ENCODE peak calls at places on chromosomes 16 and 17, in five cellular contexts. T is T follicular helper cell, V is HTR-8/SVneo, Z is neural crest cell, X is T-helper 1 cell. Y is an unnamed sample.

GRCh38 chr16:69839798-69840409 is 77.8 kb downstream of the WWP2 start:
- DNase-seq in Z (no peak), X (no peak), V (no peak), T (no peak), Y (no peak)

GRCh38 chr16:73228649-73229048 is 180.7 kb upstream of the ZFHX3 start:
- DNase-seq in X (no peak), V (no peak), Z (no peak), T (no peak), Y (no peak)

GRCh38 chr17:66675991-66676371 is 158.9 kb upstream of the CACNG5 start:
- DNase-seq in V (no peak), T (no peak), Z (no peak), X (no peak), Y (no peak)

GRCh38 chr17:39123627-39124026 is 27.8 kb downstream of the PLXDC1 start:
- DNase-seq in X (no peak), T (no peak), Z (no peak), V (no peak), Y (no peak)

GRCh38 chr16:30820952-30821421 is 34.0 kb upstream of the ZNF629 start:
- DNase-seq in Z (no peak), V (no peak), T (no peak), X (no peak), Y (no peak)

GRCh38 chr17:10844667-10845387 is 6.9 kb upstream of the PIRT start:
- DNase-seq in Z (peak; percentile 64), X (peak; percentile 38), T (peak; percentile 46), V (peak; percentile 63), Y (peak; percentile 67)

GRCh38 chr17:69764137-69764536 is 310.9 kb upstream of the KCNJ16 start:
- DNase-seq in Z (no peak), X (no peak), T (no peak), V (no peak), Y (no peak)

GRCh38 chr16:23640669-23640958 is 496 bp downstream of the PALB2 start:
- DNase-seq in V (peak; percentile 4), Z (no peak), T (no peak), X (no peak), Y (no peak)

GRCh38 chr17:16106161-16106891 is 106.7 kb downstream of the TTC19 start:
- DNase-seq in X (no peak), V (no peak), Z (no peak), T (no peak), Y (peak; percentile 90)

GRCh38 chr16:81451753-81452680 is 7.4 kb downstream of the CMIP start:
- DNase-seq in Z (no peak), V (no peak), T (peak; percentile 25), X (no peak), Y (peak; percentile 22)

GRCh38 chr16:50677351-50677750 is 3.8 kb downstream of the SNX20 start:
- DNase-seq in X (no peak), V (no peak), Z (no peak), T (no peak), Y (no peak)

GRCh38 chr17:58666858-58667267 is 25.0 kb downstream of the TEX14 start:
- DNase-seq in V (no peak), X (peak; percentile 11), Z (no peak), T (no peak), Y (no peak)

GRCh38 chr16:11632455-11632921 is 35.8 kb upstream of the SNN start:
- DNase-seq in T (no peak), Z (no peak), V (peak; percentile 63), X (no peak), Y (no peak)

GRCh38 chr16:84369105-84369504 is 767 bp downstream of the ATP2C2 start:
- DNase-seq in T (no peak), X (no peak), Z (no peak), V (no peak), Y (no peak)

GRCh38 chr17:76414334-76415295 is 30.2 kb downstream of the SPHK1 start:
- DNase-seq in X (no peak), V (no peak), Z (no peak), T (no peak), Y (peak; percentile 95)

GRCh38 chr16:82995927-82996441 is 369.2 kb downstream of the CDH13 start:
- DNase-seq in V (peak; percentile 48), X (no peak), Z (no peak), T (no peak), Y (peak; percentile 20)

GRCh38 chr16:52090080-52090479 is 456.9 kb downstream of the TOX3 start:
- DNase-seq in Z (no peak), X (no peak), V (no peak), T (no peak), Y (no peak)

GRCh38 chr16:598823-599739 is 9.2 kb downstream of the RAB40C start:
- DNase-seq in Z (no peak), X (no peak), V (no peak), T (no peak), Y (no peak)

GRCh38 chr16:13351651-13352217 is 450.3 kb downstream of the SHISA9 start:
- DNase-seq in V (no peak), T (no peak), Z (no peak), X (no peak), Y (no peak)

GRCh38 chr16:73956592-73957495 is 339.8 kb upstream of the PSMD7 start:
- DNase-seq in V (peak; percentile 56), Z (peak; percentile 76), T (no peak), X (no peak), Y (peak; percentile 84)

GRCh38 chr17:31778538-31778937 is 80.5 kb downstream of the COPRS start:
- DNase-seq in V (no peak), X (no peak), Z (no peak), T (no peak), Y (no peak)

GRCh38 chr17:38912221-38912813 is 13.1 kb upstream of the LASP1NB start:
- DNase-seq in T (no peak), X (no peak), Z (no peak), V (no peak), Y (no peak)

GRCh38 chr16:67286441-67287235 is 7.3 kb downstream of the PLEKHG4 start:
- DNase-seq in Z (no peak), T (no peak), X (no peak), V (no peak), Y (no peak)

GRCh38 chr16:71501562-71501961 is 12.4 kb upstream of the ZNF19 start:
- DNase-seq in T (no peak), X (no peak), Z (no peak), V (no peak), Y (no peak)

GRCh38 chr17:32285770-32286517 is 20.3 kb downstream of the RHBDL3 start:
- DNase-seq in X (no peak), V (no peak), Z (no peak), T (no peak), Y (no peak)

GRCh38 chr17:63446981-63447687 is 1.0 kb upstream of the CYB561 start:
- DNase-seq in X (peak; percentile 32), T (peak; percentile 18), V (no peak), Z (no peak), Y (peak; percentile 92)

GRCh38 chr17:62756198-62756597 is 51.9 kb downstream of the MARCHF10 start:
- DNase-seq in Z (no peak), X (no peak), V (no peak), T (no peak), Y (no peak)

GRCh38 chr17:28125530-28126382 is 83.3 kb downstream of the NLK start:
- DNase-seq in Z (no peak), T (no peak), V (no peak), X (no peak), Y (no peak)

GRCh38 chr16:49108611-49109010 is 173.0 kb downstream of the CBLN1 start:
- DNase-seq in X (no peak), T (no peak), Z (no peak), V (no peak), Y (no peak)

GRCh38 chr16:66927012-66927436 is 1.7 kb upstream of the RRAD start:
- DNase-seq in Z (no peak), T (no peak), X (no peak), V (peak; percentile 90), Y (peak; percentile 54)

GRCh38 chr17:64083571-64084085 is 46.3 kb downstream of the ERN1 start:
- DNase-seq in T (no peak), X (no peak), V (no peak), Z (no peak), Y (no peak)

Y was measured in OCI-M1.